ENCODE peak calls at places on chromosomes 12 and 14, in four cellular contexts. K, B, G and J are unnamed samples.

GRCh38 chr14:103158688-103159087 is 35.4 kb downstream of the TNFAIP2 start:
- DNase-seq in K (peak; percentile 87), B (no peak), G (no peak), J (no peak)

GRCh38 chr12:15152864-15153263 is 68.4 kb downstream of the RERG start:
- DNase-seq in K (no peak), B (no peak), G (peak; percentile 89), J (peak; percentile 61)

GRCh38 chr12:68455676-68456345 is 123.6 kb upstream of the MDM1 start:
- DNase-seq in K (no peak), B (no peak), G (peak; percentile 34), J (no peak)

GRCh38 chr12:91226-91625 is 24.7 kb downstream of the IQSEC3 start:
- DNase-seq in K (no peak), B (no peak), G (no peak), J (no peak)

GRCh38 chr12:27331927-27332324 is 710 bp upstream of the BMAL2 start:
- DNase-seq in K (no peak), B (no peak), G (no peak), J (peak; percentile 46)

GRCh38 chr12:23025372-23026021 is 400.5 kb downstream of the ETNK1 start:
- DNase-seq in K (no peak), B (no peak), G (no peak), J (no peak)

GRCh38 chr12:25187781-25188180 is 7.2 kb downstream of the DNAI7 start:
- DNase-seq in K (no peak), B (no peak), G (peak; percentile 96), J (peak; percentile 88)

GRCh38 chr12:6784292-6784691 is 5.0 kb upstream of the CD4 start:
- DNase-seq in K (no peak), B (no peak), G (no peak), J (no peak)

GRCh38 chr12:24111101-24111500 is 161.6 kb upstream of the SOX5 start:
- DNase-seq in K (no peak), B (no peak), G (peak; percentile 75), J (peak; percentile 7)

GRCh38 chr12:18643673-18644072 is 94.1 kb downstream of the PLCZ1 start:
- DNase-seq in K (no peak), B (no peak), G (peak; percentile 74), J (peak; percentile 15)

GRCh38 chr12:52899338-52900035 is 5.4 kb downstream of the KRT8 start:
- DNase-seq in K (no peak), B (no peak), G (no peak), J (no peak)

GRCh38 chr12:62841841-62842240 is 93.1 kb downstream of the PPM1H start:
- DNase-seq in K (no peak), B (no peak), G (no peak), J (no peak)

GRCh38 chr12:11727133-11727664 is 77.7 kb downstream of the ETV6 start:
- DNase-seq in K (no peak), B (no peak), G (no peak), J (no peak)